ENCODE peak calls at places on chromosomes 4 and X, in seven cellular contexts. One of them, this sample, is unnamed.

GRCh38 chr4:164731827-164732474 is 22.0 kb upstream of the SMIM31 start:
- DNase-seq in activated naive CD8-positive, alpha-beta T cell treated with anti-CD3 and anti-CD28 coated beads, Interleukin-2, amount 10 ng/mL, durations not matched to agents 7 days and 5 days: peak
- DNase-seq in heart left ventricle: peak
- DNase-seq in GM10248: peak
- DNase-seq in left cardiac atrium: no peak
- DNase-seq in AG09309: no peak
- DNase-seq in CD8-positive, alpha-beta memory T cell: peak
- DNase-seq in this sample: peak

GRCh38 chr4:1231637-1232360 is 17.1 kb downstream of the CTBP1 start:
- DNase-seq in AG09309: no peak
- DNase-seq in GM10248: no peak
- DNase-seq in left cardiac atrium: no peak
- DNase-seq in CD8-positive, alpha-beta memory T cell: no peak
- DNase-seq in heart left ventricle: peak
- DNase-seq in activated naive CD8-positive, alpha-beta T cell treated with anti-CD3 and anti-CD28 coated beads, Interleukin-2, amount 10 ng/mL, durations not matched to agents 7 days and 5 days: no peak
- DNase-seq in this sample: no peak

GRCh38 chr4:19227701-19228100 is 1024.0 kb upstream of the SLIT2 start:
- DNase-seq in left cardiac atrium: no peak
- DNase-seq in AG09309: peak
- DNase-seq in GM10248: no peak
- DNase-seq in activated naive CD8-positive, alpha-beta T cell treated with anti-CD3 and anti-CD28 coated beads, Interleukin-2, amount 10 ng/mL, durations not matched to agents 7 days and 5 days: no peak
- DNase-seq in heart left ventricle: no peak
- DNase-seq in CD8-positive, alpha-beta memory T cell: no peak
- DNase-seq in this sample: no peak

GRCh38 chr4:1192091-1192492 is 19.7 kb upstream of the SPON2 start:
- DNase-seq in activated naive CD8-positive, alpha-beta T cell treated with anti-CD3 and anti-CD28 coated beads, Interleukin-2, amount 10 ng/mL, durations not matched to agents 7 days and 5 days: no peak
- DNase-seq in heart left ventricle: peak
- DNase-seq in CD8-positive, alpha-beta memory T cell: no peak
- DNase-seq in GM10248: no peak
- DNase-seq in left cardiac atrium: peak
- DNase-seq in AG09309: peak
- DNase-seq in this sample: no peak

GRCh38 chrX:67544871-67545771 is 1.3 kb downstream of the AR start:
- DNase-seq in activated naive CD8-positive, alpha-beta T cell treated with anti-CD3 and anti-CD28 coated beads, Interleukin-2, amount 10 ng/mL, durations not matched to agents 7 days and 5 days: no peak
- DNase-seq in left cardiac atrium: peak
- DNase-seq in CD8-positive, alpha-beta memory T cell: no peak
- DNase-seq in AG09309: no peak
- DNase-seq in GM10248: peak
- DNase-seq in heart left ventricle: peak
- DNase-seq in this sample: no peak

GRCh38 chr4:130955520-130955919 is 1859.6 kb downstream of the C4orf33 start:
- DNase-seq in activated naive CD8-positive, alpha-beta T cell treated with anti-CD3 and anti-CD28 coated beads, Interleukin-2, amount 10 ng/mL, durations not matched to agents 7 days and 5 days: no peak
- DNase-seq in GM10248: no peak
- DNase-seq in CD8-positive, alpha-beta memory T cell: no peak
- DNase-seq in left cardiac atrium: no peak
- DNase-seq in heart left ventricle: no peak
- DNase-seq in AG09309: no peak
- DNase-seq in this sample: no peak

GRCh38 chr4:107629318-107629717 is 90.7 kb downstream of the PAPSS1 start:
- DNase-seq in left cardiac atrium: no peak
- DNase-seq in GM10248: no peak
- DNase-seq in heart left ventricle: no peak
- DNase-seq in CD8-positive, alpha-beta memory T cell: no peak
- DNase-seq in AG09309: no peak
- DNase-seq in activated naive CD8-positive, alpha-beta T cell treated with anti-CD3 and anti-CD28 coated beads, Interleukin-2, amount 10 ng/mL, durations not matched to agents 7 days and 5 days: no peak
- DNase-seq in this sample: no peak

GRCh38 chr4:159283697-159284492 is 181.0 kb downstream of the RAPGEF2 start:
- DNase-seq in heart left ventricle: no peak
- DNase-seq in GM10248: no peak
- DNase-seq in left cardiac atrium: no peak
- DNase-seq in activated naive CD8-positive, alpha-beta T cell treated with anti-CD3 and anti-CD28 coated beads, Interleukin-2, amount 10 ng/mL, durations not matched to agents 7 days and 5 days: no peak
- DNase-seq in AG09309: no peak
- DNase-seq in CD8-positive, alpha-beta memory T cell: no peak
- DNase-seq in this sample: no peak

GRCh38 chr4:84159767-84160166 is 339.3 kb downstream of the NKX6-1 start:
- DNase-seq in activated naive CD8-positive, alpha-beta T cell treated with anti-CD3 and anti-CD28 coated beads, Interleukin-2, amount 10 ng/mL, durations not matched to agents 7 days and 5 days: no peak
- DNase-seq in heart left ventricle: no peak
- DNase-seq in GM10248: no peak
- DNase-seq in left cardiac atrium: no peak
- DNase-seq in CD8-positive, alpha-beta memory T cell: no peak
- DNase-seq in AG09309: no peak
- DNase-seq in this sample: no peak

GRCh38 chr4:7045961-7046921 is 3.1 kb downstream of the TADA2B start:
- DNase-seq in GM10248: peak
- DNase-seq in CD8-positive, alpha-beta memory T cell: no peak
- DNase-seq in left cardiac atrium: no peak
- DNase-seq in AG09309: no peak
- DNase-seq in activated naive CD8-positive, alpha-beta T cell treated with anti-CD3 and anti-CD28 coated beads, Interleukin-2, amount 10 ng/mL, durations not matched to agents 7 days and 5 days: no peak
- DNase-seq in heart left ventricle: no peak
- DNase-seq in this sample: peak

GRCh38 chr4:127781303-127782024 is 658 bp upstream of the HSPA4L start:
- DNase-seq in AG09309: no peak
- DNase-seq in left cardiac atrium: peak
- DNase-seq in activated naive CD8-positive, alpha-beta T cell treated with anti-CD3 and anti-CD28 coated beads, Interleukin-2, amount 10 ng/mL, durations not matched to agents 7 days and 5 days: no peak
- DNase-seq in heart left ventricle: peak
- DNase-seq in GM10248: no peak
- DNase-seq in CD8-positive, alpha-beta memory T cell: no peak
- DNase-seq in this sample: no peak

GRCh38 chr4:107800058-107800457 is 24.7 kb upstream of the SGMS2 start:
- DNase-seq in AG09309: no peak
- DNase-seq in activated naive CD8-positive, alpha-beta T cell treated with anti-CD3 and anti-CD28 coated beads, Interleukin-2, amount 10 ng/mL, durations not matched to agents 7 days and 5 days: no peak
- DNase-seq in GM10248: no peak
- DNase-seq in heart left ventricle: no peak
- DNase-seq in CD8-positive, alpha-beta memory T cell: no peak
- DNase-seq in left cardiac atrium: no peak
- DNase-seq in this sample: no peak

GRCh38 chrX:97215166-97215565 is 331.5 kb downstream of the RPA4 start:
- DNase-seq in AG09309: peak
- DNase-seq in CD8-positive, alpha-beta memory T cell: no peak
- DNase-seq in activated naive CD8-positive, alpha-beta T cell treated with anti-CD3 and anti-CD28 coated beads, Interleukin-2, amount 10 ng/mL, durations not matched to agents 7 days and 5 days: no peak
- DNase-seq in heart left ventricle: no peak
- DNase-seq in left cardiac atrium: no peak
- DNase-seq in GM10248: no peak
- DNase-seq in this sample: no peak

GRCh38 chr4:112516401-112517066 is 554 bp upstream of the NEUROG2 start:
- DNase-seq in heart left ventricle: no peak
- DNase-seq in GM10248: peak
- DNase-seq in AG09309: no peak
- DNase-seq in left cardiac atrium: no peak
- DNase-seq in activated naive CD8-positive, alpha-beta T cell treated with anti-CD3 and anti-CD28 coated beads, Interleukin-2, amount 10 ng/mL, durations not matched to agents 7 days and 5 days: peak
- DNase-seq in CD8-positive, alpha-beta memory T cell: no peak
- DNase-seq in this sample: peak

GRCh38 chr4:95742872-95743271 is 97.0 kb upstream of the PDHA2 start:
- DNase-seq in left cardiac atrium: no peak
- DNase-seq in activated naive CD8-positive, alpha-beta T cell treated with anti-CD3 and anti-CD28 coated beads, Interleukin-2, amount 10 ng/mL, durations not matched to agents 7 days and 5 days: no peak
- DNase-seq in heart left ventricle: no peak
- DNase-seq in GM10248: no peak
- DNase-seq in CD8-positive, alpha-beta memory T cell: no peak
- DNase-seq in AG09309: no peak
- DNase-seq in this sample: no peak

GRCh38 chr4:88458091-88458740 is 1.3 kb downstream of the HERC5 start:
- DNase-seq in AG09309: no peak
- DNase-seq in left cardiac atrium: no peak
- DNase-seq in heart left ventricle: no peak
- DNase-seq in activated naive CD8-positive, alpha-beta T cell treated with anti-CD3 and anti-CD28 coated beads, Interleukin-2, amount 10 ng/mL, durations not matched to agents 7 days and 5 days: no peak
- DNase-seq in CD8-positive, alpha-beta memory T cell: no peak
- DNase-seq in GM10248: no peak
- DNase-seq in this sample: no peak

GRCh38 chrX:119753639-119754257 is 4.6 kb upstream of the SOWAHD start:
- DNase-seq in AG09309: no peak
- DNase-seq in GM10248: no peak
- DNase-seq in activated naive CD8-positive, alpha-beta T cell treated with anti-CD3 and anti-CD28 coated beads, Interleukin-2, amount 10 ng/mL, durations not matched to agents 7 days and 5 days: no peak
- DNase-seq in CD8-positive, alpha-beta memory T cell: peak
- DNase-seq in heart left ventricle: no peak
- DNase-seq in left cardiac atrium: no peak
- DNase-seq in this sample: peak

GRCh38 chrX:153628665-153629064 is 18.3 kb upstream of the DUSP9 start:
- DNase-seq in heart left ventricle: no peak
- DNase-seq in AG09309: no peak
- DNase-seq in CD8-positive, alpha-beta memory T cell: no peak
- DNase-seq in GM10248: no peak
- DNase-seq in activated naive CD8-positive, alpha-beta T cell treated with anti-CD3 and anti-CD28 coated beads, Interleukin-2, amount 10 ng/mL, durations not matched to agents 7 days and 5 days: no peak
- DNase-seq in left cardiac atrium: no peak
- DNase-seq in this sample: no peak

GRCh38 chr4:128517739-128518510 is 230.3 kb upstream of the PGRMC2 start:
- DNase-seq in activated naive CD8-positive, alpha-beta T cell treated with anti-CD3 and anti-CD28 coated beads, Interleukin-2, amount 10 ng/mL, durations not matched to agents 7 days and 5 days: no peak
- DNase-seq in GM10248: peak
- DNase-seq in left cardiac atrium: peak
- DNase-seq in heart left ventricle: peak
- DNase-seq in AG09309: peak
- DNase-seq in CD8-positive, alpha-beta memory T cell: no peak
- DNase-seq in this sample: no peak

GRCh38 chr4:180823116-180823515 is 1420.1 kb upstream of the TENM3 start:
- DNase-seq in activated naive CD8-positive, alpha-beta T cell treated with anti-CD3 and anti-CD28 coated beads, Interleukin-2, amount 10 ng/mL, durations not matched to agents 7 days and 5 days: no peak
- DNase-seq in left cardiac atrium: no peak
- DNase-seq in heart left ventricle: no peak
- DNase-seq in CD8-positive, alpha-beta memory T cell: no peak
- DNase-seq in GM10248: no peak
- DNase-seq in AG09309: peak
- DNase-seq in this sample: no peak

GRCh38 chr4:54440394-54441223 is 211.5 kb downstream of the PDGFRA start:
- DNase-seq in AG09309: no peak
- DNase-seq in heart left ventricle: no peak
- DNase-seq in GM10248: peak
- DNase-seq in activated naive CD8-positive, alpha-beta T cell treated with anti-CD3 and anti-CD28 coated beads, Interleukin-2, amount 10 ng/mL, durations not matched to agents 7 days and 5 days: no peak
- DNase-seq in CD8-positive, alpha-beta memory T cell: no peak
- DNase-seq in left cardiac atrium: no peak
- DNase-seq in this sample: peak

GRCh38 chr4:59608466-59608865 is 1591.7 kb upstream of the ADGRL3 start:
- DNase-seq in GM10248: no peak
- DNase-seq in AG09309: no peak
- DNase-seq in left cardiac atrium: no peak
- DNase-seq in activated naive CD8-positive, alpha-beta T cell treated with anti-CD3 and anti-CD28 coated beads, Interleukin-2, amount 10 ng/mL, durations not matched to agents 7 days and 5 days: no peak
- DNase-seq in heart left ventricle: no peak
- DNase-seq in CD8-positive, alpha-beta memory T cell: no peak
- DNase-seq in this sample: no peak

GRCh38 chrX:1500701-1501624 is 36.0 kb downstream of the P2RY8 start:
- DNase-seq in activated naive CD8-positive, alpha-beta T cell treated with anti-CD3 and anti-CD28 coated beads, Interleukin-2, amount 10 ng/mL, durations not matched to agents 7 days and 5 days: peak
- DNase-seq in heart left ventricle: no peak
- DNase-seq in GM10248: peak
- DNase-seq in AG09309: no peak
- DNase-seq in left cardiac atrium: no peak
- DNase-seq in CD8-positive, alpha-beta memory T cell: no peak
- DNase-seq in this sample: peak

GRCh38 chrX:48508400-48509244 is at the start of gene PORCN:
- DNase-seq in left cardiac atrium: peak
- DNase-seq in CD8-positive, alpha-beta memory T cell: peak
- DNase-seq in AG09309: no peak
- DNase-seq in GM10248: peak
- DNase-seq in activated naive CD8-positive, alpha-beta T cell treated with anti-CD3 and anti-CD28 coated beads, Interleukin-2, amount 10 ng/mL, durations not matched to agents 7 days and 5 days: peak
- DNase-seq in heart left ventricle: peak
- DNase-seq in this sample: peak

GRCh38 chr4:10003666-10004065 is 17.6 kb downstream of the SLC2A9 start:
- DNase-seq in heart left ventricle: no peak
- DNase-seq in AG09309: no peak
- DNase-seq in CD8-positive, alpha-beta memory T cell: no peak
- DNase-seq in GM10248: no peak
- DNase-seq in left cardiac atrium: no peak
- DNase-seq in activated naive CD8-positive, alpha-beta T cell treated with anti-CD3 and anti-CD28 coated beads, Interleukin-2, amount 10 ng/mL, durations not matched to agents 7 days and 5 days: no peak
- DNase-seq in this sample: no peak

GRCh38 chr4:53150631-53151488 is 215.0 kb downstream of the SCFD2 start:
- DNase-seq in heart left ventricle: no peak
- DNase-seq in GM10248: no peak
- DNase-seq in left cardiac atrium: no peak
- DNase-seq in CD8-positive, alpha-beta memory T cell: no peak
- DNase-seq in AG09309: no peak
- DNase-seq in activated naive CD8-positive, alpha-beta T cell treated with anti-CD3 and anti-CD28 coated beads, Interleukin-2, amount 10 ng/mL, durations not matched to agents 7 days and 5 days: no peak
- DNase-seq in this sample: no peak

GRCh38 chr4:67218883-67219282 is 326.4 kb downstream of the CENPC start:
- DNase-seq in heart left ventricle: no peak
- DNase-seq in left cardiac atrium: no peak
- DNase-seq in GM10248: no peak
- DNase-seq in AG09309: no peak
- DNase-seq in activated naive CD8-positive, alpha-beta T cell treated with anti-CD3 and anti-CD28 coated beads, Interleukin-2, amount 10 ng/mL, durations not matched to agents 7 days and 5 days: no peak
- DNase-seq in CD8-positive, alpha-beta memory T cell: no peak
- DNase-seq in this sample: no peak

GRCh38 chr4:16150716-16151115 is 66.9 kb upstream of the PROM1 start:
- DNase-seq in AG09309: no peak
- DNase-seq in GM10248: no peak
- DNase-seq in CD8-positive, alpha-beta memory T cell: no peak
- DNase-seq in left cardiac atrium: no peak
- DNase-seq in heart left ventricle: no peak
- DNase-seq in activated naive CD8-positive, alpha-beta T cell treated with anti-CD3 and anti-CD28 coated beads, Interleukin-2, amount 10 ng/mL, durations not matched to agents 7 days and 5 days: no peak
- DNase-seq in this sample: no peak

GRCh38 chrX:3066555-3066954 is 25.3 kb downstream of the ARSF start:
- DNase-seq in GM10248: no peak
- DNase-seq in heart left ventricle: peak
- DNase-seq in activated naive CD8-positive, alpha-beta T cell treated with anti-CD3 and anti-CD28 coated beads, Interleukin-2, amount 10 ng/mL, durations not matched to agents 7 days and 5 days: no peak
- DNase-seq in AG09309: no peak
- DNase-seq in left cardiac atrium: no peak
- DNase-seq in CD8-positive, alpha-beta memory T cell: no peak
- DNase-seq in this sample: no peak

GRCh38 chr4:148164529-148164928 is 277.7 kb downstream of the NR3C2 start:
- DNase-seq in GM10248: no peak
- DNase-seq in AG09309: no peak
- DNase-seq in CD8-positive, alpha-beta memory T cell: no peak
- DNase-seq in activated naive CD8-positive, alpha-beta T cell treated with anti-CD3 and anti-CD28 coated beads, Interleukin-2, amount 10 ng/mL, durations not matched to agents 7 days and 5 days: no peak
- DNase-seq in heart left ventricle: no peak
- DNase-seq in left cardiac atrium: no peak
- DNase-seq in this sample: no peak

GRCh38 chrX:129791961-129792570 is 12.3 kb downstream of the SASH3 start:
- DNase-seq in left cardiac atrium: no peak
- DNase-seq in AG09309: no peak
- DNase-seq in GM10248: no peak
- DNase-seq in CD8-positive, alpha-beta memory T cell: no peak
- DNase-seq in activated naive CD8-positive, alpha-beta T cell treated with anti-CD3 and anti-CD28 coated beads, Interleukin-2, amount 10 ng/mL, durations not matched to agents 7 days and 5 days: no peak
- DNase-seq in heart left ventricle: no peak
- DNase-seq in this sample: no peak

GRCh38 chr4:74464291-74464690 is 19.4 kb downstream of the AREG start:
- DNase-seq in left cardiac atrium: no peak
- DNase-seq in AG09309: no peak
- DNase-seq in heart left ventricle: no peak
- DNase-seq in CD8-positive, alpha-beta memory T cell: no peak
- DNase-seq in GM10248: no peak
- DNase-seq in activated naive CD8-positive, alpha-beta T cell treated with anti-CD3 and anti-CD28 coated beads, Interleukin-2, amount 10 ng/mL, durations not matched to agents 7 days and 5 days: no peak
- DNase-seq in this sample: no peak

GRCh38 chr4:36322921-36323354 is 41.5 kb downstream of the DTHD1 start:
- DNase-seq in CD8-positive, alpha-beta memory T cell: no peak
- DNase-seq in activated naive CD8-positive, alpha-beta T cell treated with anti-CD3 and anti-CD28 coated beads, Interleukin-2, amount 10 ng/mL, durations not matched to agents 7 days and 5 days: no peak
- DNase-seq in left cardiac atrium: no peak
- DNase-seq in GM10248: peak
- DNase-seq in heart left ventricle: no peak
- DNase-seq in AG09309: no peak
- DNase-seq in this sample: no peak

GRCh38 chr4:152678841-152679240 is 956 bp downstream of the TMEM154 start:
- DNase-seq in AG09309: no peak
- DNase-seq in GM10248: no peak
- DNase-seq in left cardiac atrium: no peak
- DNase-seq in activated naive CD8-positive, alpha-beta T cell treated with anti-CD3 and anti-CD28 coated beads, Interleukin-2, amount 10 ng/mL, durations not matched to agents 7 days and 5 days: no peak
- DNase-seq in CD8-positive, alpha-beta memory T cell: no peak
- DNase-seq in heart left ventricle: no peak
- DNase-seq in this sample: peak

GRCh38 chrX:19627081-19627480 is 111.8 kb upstream of the MAP3K15 start:
- DNase-seq in activated naive CD8-positive, alpha-beta T cell treated with anti-CD3 and anti-CD28 coated beads, Interleukin-2, amount 10 ng/mL, durations not matched to agents 7 days and 5 days: no peak
- DNase-seq in AG09309: no peak
- DNase-seq in CD8-positive, alpha-beta memory T cell: no peak
- DNase-seq in heart left ventricle: no peak
- DNase-seq in left cardiac atrium: no peak
- DNase-seq in GM10248: no peak
- DNase-seq in this sample: no peak

GRCh38 chr4:128841402-128841801 is 31.9 kb downstream of the JADE1 start:
- DNase-seq in GM10248: no peak
- DNase-seq in activated naive CD8-positive, alpha-beta T cell treated with anti-CD3 and anti-CD28 coated beads, Interleukin-2, amount 10 ng/mL, durations not matched to agents 7 days and 5 days: no peak
- DNase-seq in CD8-positive, alpha-beta memory T cell: no peak
- DNase-seq in left cardiac atrium: no peak
- DNase-seq in heart left ventricle: no peak
- DNase-seq in AG09309: no peak
- DNase-seq in this sample: no peak